ENCODE peak calls at places on chromosome 3, in six cellular contexts. K, L, N, O, Y and Q are unnamed samples.

GRCh38 chr3:41740374-41740773 is 221.5 kb downstream of the ULK4 start:
- DNase-seq in K (no peak), L (no peak), N (no peak), O (no peak), Y (no peak), Q (no peak)

GRCh38 chr3:82707035-82707434 is 945.6 kb upstream of the GBE1 start:
- DNase-seq in K (no peak), L (no peak), N (no peak), O (no peak), Y (no peak), Q (peak; percentile 51)

GRCh38 chr3:126464997-126465396 is 10.7 kb downstream of the ZXDC start:
- DNase-seq in K (no peak), L (no peak), N (no peak), O (no peak), Y (no peak), Q (no peak)

GRCh38 chr3:16085884-16086608 is 88.4 kb upstream of the GALNT15 start:
- DNase-seq in K (no peak), L (no peak), N (no peak), O (no peak), Y (no peak), Q (no peak)

GRCh38 chr3:103056953-103057450 is 622.2 kb downstream of the ZPLD1 start:
- DNase-seq in K (no peak), L (peak; percentile 29), N (no peak), O (no peak), Y (no peak), Q (peak; percentile 7)

GRCh38 chr3:160739079-160739478 is 17.0 kb upstream of the PPM1L start:
- DNase-seq in K (no peak), L (peak; percentile 1), N (no peak), O (no peak), Y (peak; percentile 56), Q (no peak)

GRCh38 chr3:184685055-184685454 is 26.8 kb downstream of the MAGEF1 start:
- DNase-seq in K (no peak), L (no peak), N (no peak), O (no peak), Y (no peak), Q (no peak)

GRCh38 chr3:197807969-197808587 is 17.0 kb downstream of the LRCH3 start:
- DNase-seq in K (no peak), L (no peak), N (no peak), O (no peak), Y (no peak), Q (no peak)

GRCh38 chr3:30659270-30660127 is 53.1 kb downstream of the TGFBR2 start:
- DNase-seq in K (no peak), L (peak; percentile 92), N (no peak), O (no peak), Y (no peak), Q (peak; percentile 97)

GRCh38 chr3:127970966-127971592 is 56.0 kb downstream of the KBTBD12 start:
- DNase-seq in K (no peak), L (peak; percentile 70), N (no peak), O (no peak), Y (peak; percentile 35), Q (peak; percentile 66)

GRCh38 chr3:114519415-114519814 is 225.6 kb downstream of the TIGIT start:
- DNase-seq in K (no peak), L (peak; percentile 66), N (no peak), O (no peak), Y (no peak), Q (no peak)

GRCh38 chr3:130903412-130903908 is 9.6 kb downstream of the ATP2C1 start:
- DNase-seq in K (no peak), L (no peak), N (no peak), O (no peak), Y (no peak), Q (no peak)

GRCh38 chr3:183968846-183969245 is 48.8 kb downstream of the ABCC5 start:
- DNase-seq in K (no peak), L (no peak), N (no peak), O (no peak), Y (no peak), Q (peak; percentile 7)

GRCh38 chr3:195405646-195406045 is 37.2 kb downstream of the ACAP2 start:
- DNase-seq in K (no peak), L (no peak), N (no peak), O (no peak), Y (no peak), Q (no peak)

GRCh38 chr3:195189821-195190220 is 81.1 kb downstream of the XXYLT1 start:
- DNase-seq in K (no peak), L (no peak), N (no peak), O (no peak), Y (no peak), Q (no peak)

GRCh38 chr3:154904328-154904727 is 175.8 kb upstream of the MME start:
- DNase-seq in K (no peak), L (peak; percentile 26), N (no peak), O (no peak), Y (no peak), Q (peak; percentile 53)

GRCh38 chr3:24287728-24288450 is 206.8 kb downstream of the THRB start:
- DNase-seq in K (no peak), L (no peak), N (no peak), O (no peak), Y (no peak), Q (no peak)

GRCh38 chr3:148044141-148044540 is 635.0 kb downstream of the ZIC1 start:
- DNase-seq in K (no peak), L (no peak), N (no peak), O (no peak), Y (no peak), Q (no peak)

GRCh38 chr3:161913786-161914389 is 417.3 kb downstream of the OTOL1 start:
- DNase-seq in K (no peak), L (peak; percentile 70), N (no peak), O (no peak), Y (no peak), Q (peak; percentile 81)

GRCh38 chr3:171753665-171754408 is 56.4 kb downstream of the PLD1 start:
- DNase-seq in K (no peak), L (peak; percentile 47), N (no peak), O (no peak), Y (no peak), Q (no peak)

GRCh38 chr3:116050311-116050710 is 395.0 kb downstream of the LSAMP start:
- DNase-seq in K (no peak), L (no peak), N (no peak), O (no peak), Y (peak; percentile 75), Q (no peak)

GRCh38 chr3:36650271-36650671 is 114.1 kb downstream of the DCLK3 start:
- DNase-seq in K (no peak), L (peak; percentile 68), N (no peak), O (no peak), Y (no peak), Q (no peak)

GRCh38 chr3:158101330-158102218 is 4.6 kb downstream of the SHOX2 start:
- DNase-seq in K (no peak), L (no peak), N (no peak), O (no peak), Y (peak; percentile 52), Q (no peak)

GRCh38 chr3:132997404-132997803 is 40.8 kb upstream of the TMEM108 start:
- DNase-seq in K (no peak), L (no peak), N (no peak), O (no peak), Y (no peak), Q (no peak)

GRCh38 chr3:142117052-142117451 is 32.3 kb downstream of the TFDP2 start:
- DNase-seq in K (no peak), L (peak; percentile 85), N (no peak), O (no peak), Y (peak; percentile 21), Q (peak; percentile 82)

GRCh38 chr3:193851941-193852674 is 259.1 kb downstream of the OPA1 start:
- DNase-seq in K (no peak), L (peak; percentile 57), N (no peak), O (no peak), Y (peak; percentile 7), Q (peak; percentile 31)

GRCh38 chr3:69370156-69370944 is 15.5 kb downstream of the FRMD4B start:
- DNase-seq in K (no peak), L (no peak), N (peak; percentile 53), O (no peak), Y (no peak), Q (peak; percentile 23)

GRCh38 chr3:154730221-154730620 is 300.2 kb upstream of the GPR149 start:
- DNase-seq in K (no peak), L (no peak), N (no peak), O (no peak), Y (no peak), Q (no peak)

GRCh38 chr3:190384241-190384863 is 3.6 kb upstream of the CLDN16 start:
- DNase-seq in K (no peak), L (peak; percentile 94), N (no peak), O (no peak), Y (no peak), Q (peak; percentile 86)

GRCh38 chr3:193857996-193858395 is 265.0 kb downstream of the OPA1 start:
- DNase-seq in K (no peak), L (peak; percentile 45), N (no peak), O (no peak), Y (no peak), Q (peak; percentile 68)

GRCh38 chr3:147507638-147508286 is 98.6 kb downstream of the ZIC1 start:
- DNase-seq in K (no peak), L (no peak), N (no peak), O (no peak), Y (no peak), Q (no peak)

GRCh38 chr3:26074080-26074479 is 284.2 kb downstream of the OXSM start:
- DNase-seq in K (no peak), L (no peak), N (no peak), O (no peak), Y (no peak), Q (no peak)

GRCh38 chr3:126399348-126399730 is 4.6 kb downstream of the CFAP100 start:
- DNase-seq in K (no peak), L (peak; percentile 84), N (no peak), O (no peak), Y (no peak), Q (peak; percentile 62)

GRCh38 chr3:46892285-46893145 is 15.0 kb downstream of the PTH1R start:
- DNase-seq in K (no peak), L (peak; percentile 86), N (peak; percentile 84), O (no peak), Y (no peak), Q (peak; percentile 54)